ENCODE peak calls at places on chromosome 6, in four cellular contexts. Z is transverse colon, Y is breast epithelium, A is GM23338. U is an unnamed sample.

GRCh38 chr6:73823046-73823735 is 127.2 kb downstream of the CD109 start:
- DNase-seq in A (no peak), Y (no peak), Z (no peak), U (no peak)

GRCh38 chr6:37966801-37967200 is 147.3 kb downstream of the ZFAND3 start:
- DNase-seq in A (no peak), Y (no peak), Z (no peak), U (no peak)

GRCh38 chr6:70411948-70412796 is 1.1 kb upstream of the FAM135A start:
- DNase-seq in A (no peak), Z (peak), Y (no peak), U (no peak)

GRCh38 chr6:163900570-163900969 is 486.1 kb downstream of the QKI start:
- DNase-seq in Y (no peak), Z (no peak), A (no peak), U (no peak)

GRCh38 chr6:159833997-159834601 is 34.0 kb downstream of the PNLDC1 start:
- DNase-seq in Z (no peak), A (no peak), Y (no peak), U (no peak)

GRCh38 chr6:98764378-98764911 is 69.9 kb upstream of the POU3F2 start:
- DNase-seq in Y (no peak), A (no peak), Z (no peak), U (no peak)

GRCh38 chr6:45685076-45685475 is 307.3 kb upstream of the SUPT3H start:
- DNase-seq in A (no peak), Z (no peak), Y (no peak), U (no peak)

GRCh38 chr6:111564482-111564945 is 41.2 kb downstream of the TRAF3IP2 start:
- DNase-seq in Z (no peak), Y (no peak), A (no peak), U (peak)

GRCh38 chr6:322940-323729 is 30.8 kb downstream of the DUSP22 start:
- DNase-seq in A (no peak), Y (no peak), Z (peak), U (no peak)

GRCh38 chr6:17353440-17354175 is 39.8 kb upstream of the CAP2 start:
- DNase-seq in Y (no peak), Z (no peak), A (no peak), U (no peak)

GRCh38 chr6:17393335-17394191 is at the start of gene CAP2:
- DNase-seq in Z (peak), Y (peak), A (peak), U (peak)

GRCh38 chr6:106083618-106084017 is 2.5 kb upstream of the PRDM1 start:
- DNase-seq in Z (no peak), Y (no peak), A (no peak), U (no peak)

GRCh38 chr6:54299542-54300269 is 8.5 kb upstream of the TINAG start:
- DNase-seq in A (no peak), Y (no peak), Z (no peak), U (no peak)

GRCh38 chr6:167647333-167647732 is 179.4 kb upstream of the AFDN start:
- DNase-seq in A (no peak), Y (no peak), Z (no peak), U (no peak)

GRCh38 chr6:84118191-84118590 is 84.6 kb downstream of the MRAP2 start:
- DNase-seq in Y (no peak), Z (no peak), A (no peak), U (no peak)

GRCh38 chr6:39599996-39600395 is 125.2 kb downstream of the KIF6 start:
- DNase-seq in A (no peak), Z (no peak), Y (no peak), U (no peak)

GRCh38 chr6:35047265-35048011 is 93.7 kb downstream of the TCP11 start:
- DNase-seq in A (no peak), Z (peak), Y (no peak), U (no peak)

GRCh38 chr6:116888732-116889360 is 11.8 kb downstream of the RFX6 start:
- DNase-seq in Y (no peak), A (no peak), Z (no peak), U (no peak)

GRCh38 chr6:104229057-104229456 is 630.7 kb downstream of the HACE1 start:
- DNase-seq in A (no peak), Z (no peak), Y (no peak), U (no peak)
- TF ChIP-seq POLR2AphosphoS5 in A (no peak), Z (no peak), Y (no peak), U (no peak)

GRCh38 chr6:14728396-14729024 is 517.4 kb upstream of the JARID2 start:
- DNase-seq in Z (peak), Y (no peak), A (no peak), U (peak)
- TF ChIP-seq POLR2AphosphoS5 in Z (no peak), Y (no peak), A (no peak), U (peak)

GRCh38 chr6:169700296-169700695 is 1.5 kb downstream of the WDR27 start:
- DNase-seq in A (peak), Z (peak), Y (no peak), U (no peak)
- TF ChIP-seq POLR2AphosphoS5 in A (no peak), Z (no peak), Y (no peak), U (no peak)

GRCh38 chr6:113495521-113495920 is 361.6 kb upstream of the MARCKS start:
- DNase-seq in Y (no peak), Z (no peak), A (no peak), U (no peak)
- TF ChIP-seq POLR2AphosphoS5 in Y (no peak), Z (no peak), A (no peak), U (no peak)

GRCh38 chr6:149783551-149783950 is 34.0 kb downstream of the PCMT1 start:
- DNase-seq in Y (no peak), Z (no peak), A (no peak), U (no peak)
- TF ChIP-seq POLR2AphosphoS5 in Y (no peak), Z (no peak), A (no peak), U (no peak)

GRCh38 chr6:157865249-157865648 is 42.2 kb downstream of the SNX9 start:
- DNase-seq in A (no peak), Z (no peak), Y (no peak), U (no peak)
- TF ChIP-seq POLR2AphosphoS5 in A (no peak), Z (no peak), Y (no peak), U (no peak)